ENCODE peak calls at places on chromosomes 2 and 18, in four cellular contexts. T is LoVo, A is Caco-2, M is coronary artery. X is an unnamed sample.

GRCh38 chr2:166167451-166167850 is 39.6 kb upstream of the SCN1A start:
- DNase-seq in A (no peak), T (no peak), M (no peak), X (no peak)

GRCh38 chr2:11827547-11827946 is 81.1 kb downstream of the LPIN1 start:
- DNase-seq in M (no peak), A (no peak), T (no peak), X (no peak)

GRCh38 chr18:47113796-47114540 is 36.3 kb downstream of the HDHD2 start:
- DNase-seq in A (no peak), M (no peak), T (no peak), X (no peak)

GRCh38 chr2:96888082-96889011 is 18.5 kb upstream of the SEMA4C start:
- DNase-seq in M (no peak), A (peak; percentile 49), T (no peak), X (no peak)

GRCh38 chr2:179561702-179562101 is 297.1 kb upstream of the SESTD1 start:
- DNase-seq in T (no peak), M (no peak), A (no peak), X (no peak)

GRCh38 chr2:201195329-201195728 is 12.4 kb downstream of the CASP10 start:
- DNase-seq in T (no peak), M (no peak), A (no peak), X (no peak)

GRCh38 chr18:11661430-11661829 is 27.6 kb upstream of the GNAL start:
- DNase-seq in M (no peak), T (no peak), A (no peak), X (peak; percentile 22)

GRCh38 chr2:219179601-219180465 is 1.8 kb downstream of the RETREG2 start:
- DNase-seq in T (no peak), M (no peak), A (no peak), X (peak; percentile 79)

GRCh38 chr2:105640241-105640640 is 104.5 kb upstream of the NCK2 start:
- DNase-seq in M (no peak), A (no peak), T (no peak), X (no peak)

GRCh38 chr2:189608799-189609422 is 28.3 kb upstream of the SLC40A1 start:
- DNase-seq in A (no peak), T (no peak), M (no peak), X (no peak)

GRCh38 chr2:55109219-55109891 is 59.1 kb upstream of the RTN4 start:
- DNase-seq in M (no peak), A (peak; percentile 79), T (peak; percentile 23), X (no peak)

GRCh38 chr2:128413718-128414341 is 95.2 kb upstream of the HS6ST1 start:
- DNase-seq in A (no peak), T (no peak), M (peak; percentile 38), X (no peak)

GRCh38 chr2:169933124-169933711 is 106.0 kb downstream of the UBR3 start:
- DNase-seq in T (peak; percentile 17), M (no peak), A (peak; percentile 22), X (no peak)

GRCh38 chr2:39069890-39070289 is 51.0 kb downstream of the SOS1 start:
- DNase-seq in M (no peak), T (no peak), A (no peak), X (no peak)

GRCh38 chr2:23456881-23457760 is 72.1 kb downstream of the KLHL29 start:
- DNase-seq in A (no peak), T (no peak), M (peak; percentile 58), X (no peak)

GRCh38 chr2:217918220-217919024 is 84.4 kb downstream of the TNS1 start:
- DNase-seq in T (no peak), A (peak; percentile 47), M (no peak), X (no peak)

GRCh38 chr2:189113963-189114362 is 65.6 kb downstream of the COL5A2 start:
- DNase-seq in A (no peak), M (no peak), T (no peak), X (no peak)

GRCh38 chr2:124485659-124486058 is 460.6 kb downstream of the CNTNAP5 start:
- DNase-seq in M (no peak), A (no peak), T (no peak), X (no peak)

X was measured in vagina.